ENCODE peak calls at places on chromosomes 12 and 14, in seven cellular contexts. S, R, L, Q, M, G and O are unnamed samples.
A peak's percentile ranks its signal among the peaks of the same experiment; 100 is the strongest.

GRCh38 chr14:62015248-62015647 is 253.0 kb downstream of the SNAPC1 start:
- ATAC-seq in L (no peak), G (no peak), M (no peak), R (no peak), Q (no peak), S (no peak), O (no peak)

GRCh38 chr12:116361404-116362223 is 84.1 kb upstream of the MED13L start:
- ATAC-seq in M (no peak), L (no peak), G (no peak), R (no peak), Q (no peak), S (no peak), O (no peak)

GRCh38 chr14:56992332-56992820 is 182.1 kb upstream of the OTX2 start:
- ATAC-seq in M (no peak), R (no peak), Q (no peak), L (no peak), G (no peak), S (no peak), O (no peak)

GRCh38 chr12:54175130-54175963 is 13.4 kb downstream of the SMUG1 start:
- ATAC-seq in R (peak; percentile 44), L (no peak), S (no peak), G (peak; percentile 82), M (no peak), Q (no peak), O (no peak)

GRCh38 chr12:49888461-49889151 is 15.1 kb downstream of the FAIM2 start:
- ATAC-seq in L (no peak), R (no peak), G (no peak), Q (peak; percentile 37), S (no peak), M (peak; percentile 20), O (no peak)

GRCh38 chr12:52203126-52203921 is 11.5 kb upstream of the KRT80 start:
- ATAC-seq in S (peak; percentile 61), L (no peak), Q (peak; percentile 48), G (no peak), M (peak; percentile 28), R (peak; percentile 61), O (peak; percentile 65)

GRCh38 chr12:6444704-6445688 is at the start of gene CD27:
- ATAC-seq in L (no peak), Q (no peak), R (no peak), M (no peak), G (peak; percentile 34), S (no peak), O (no peak)

GRCh38 chr14:23364604-23365352 is at the start of gene EFS:
- ATAC-seq in R (peak; percentile 49), M (no peak), G (no peak), Q (peak; percentile 0), L (peak; percentile 6), S (no peak), O (peak; percentile 70)

GRCh38 chr14:77630111-77630510 is 13.7 kb upstream of the SPTLC2 start:
- ATAC-seq in G (no peak), L (no peak), R (no peak), M (no peak), S (no peak), Q (no peak), O (no peak)

GRCh38 chr12:104010800-104011199 is 39.2 kb downstream of the GLT8D2 start:
- ATAC-seq in G (no peak), L (no peak), Q (no peak), R (no peak), M (no peak), S (no peak), O (no peak)

GRCh38 chr14:89429206-89430091 is 12.4 kb upstream of the FOXN3 start:
- ATAC-seq in M (no peak), G (no peak), Q (peak; percentile 21), L (peak; percentile 1), R (peak; percentile 43), S (no peak), O (no peak)

GRCh38 chr14:75711134-75711795 is 50.2 kb downstream of the TTLL5 start:
- ATAC-seq in G (no peak), L (no peak), Q (peak; percentile 59), R (peak; percentile 79), M (peak; percentile 67), S (peak; percentile 79), O (peak; percentile 44)

GRCh38 chr12:49010092-49010668 is 8.4 kb downstream of the PRKAG1 start:
- ATAC-seq in S (no peak), M (no peak), G (no peak), Q (no peak), R (peak; percentile 79), L (no peak), O (no peak)

GRCh38 chr14:67345583-67345982 is 14.0 kb downstream of the ATP6V1D start:
- ATAC-seq in M (no peak), S (no peak), Q (no peak), G (no peak), L (no peak), R (no peak), O (no peak)

GRCh38 chr12:124279315-124279714 is 15.6 kb upstream of the RFLNA start:
- ATAC-seq in Q (no peak), S (no peak), G (no peak), L (no peak), R (no peak), M (no peak), O (no peak)

GRCh38 chr14:41606249-41607118 is at the start of gene LRFN5:
- ATAC-seq in Q (peak; percentile 72), L (peak; percentile 42), G (no peak), R (peak; percentile 73), S (peak; percentile 7), M (peak; percentile 78), O (peak; percentile 56)

GRCh38 chr12:114735011-114735410 is 51.0 kb upstream of the TBX3 start:
- ATAC-seq in G (no peak), Q (no peak), S (no peak), L (no peak), R (no peak), M (no peak), O (no peak)

GRCh38 chr14:31930493-31931225 is 146.4 kb upstream of the ARHGAP5 start:
- ATAC-seq in L (no peak), G (no peak), Q (peak; percentile 54), S (no peak), R (no peak), M (peak; percentile 13), O (no peak)

GRCh38 chr12:91601057-91601456 is 418.4 kb upstream of the DCN start:
- ATAC-seq in S (no peak), L (no peak), R (no peak), Q (no peak), G (no peak), M (no peak), O (no peak)

GRCh38 chr12:6807170-6807569 is 14.5 kb upstream of the GPR162 start:
- ATAC-seq in M (no peak), R (no peak), L (peak; percentile 51), Q (no peak), G (no peak), S (no peak), O (no peak)

GRCh38 chr12:46763230-46763629 is 62.6 kb downstream of the SLC38A4 start:
- ATAC-seq in R (no peak), S (no peak), M (no peak), L (no peak), Q (no peak), G (no peak), O (no peak)

GRCh38 chr12:68812553-68813241 is 4.7 kb downstream of the MDM2 start:
- ATAC-seq in R (no peak), S (no peak), Q (no peak), M (no peak), L (no peak), G (no peak), O (no peak)

DNA sequence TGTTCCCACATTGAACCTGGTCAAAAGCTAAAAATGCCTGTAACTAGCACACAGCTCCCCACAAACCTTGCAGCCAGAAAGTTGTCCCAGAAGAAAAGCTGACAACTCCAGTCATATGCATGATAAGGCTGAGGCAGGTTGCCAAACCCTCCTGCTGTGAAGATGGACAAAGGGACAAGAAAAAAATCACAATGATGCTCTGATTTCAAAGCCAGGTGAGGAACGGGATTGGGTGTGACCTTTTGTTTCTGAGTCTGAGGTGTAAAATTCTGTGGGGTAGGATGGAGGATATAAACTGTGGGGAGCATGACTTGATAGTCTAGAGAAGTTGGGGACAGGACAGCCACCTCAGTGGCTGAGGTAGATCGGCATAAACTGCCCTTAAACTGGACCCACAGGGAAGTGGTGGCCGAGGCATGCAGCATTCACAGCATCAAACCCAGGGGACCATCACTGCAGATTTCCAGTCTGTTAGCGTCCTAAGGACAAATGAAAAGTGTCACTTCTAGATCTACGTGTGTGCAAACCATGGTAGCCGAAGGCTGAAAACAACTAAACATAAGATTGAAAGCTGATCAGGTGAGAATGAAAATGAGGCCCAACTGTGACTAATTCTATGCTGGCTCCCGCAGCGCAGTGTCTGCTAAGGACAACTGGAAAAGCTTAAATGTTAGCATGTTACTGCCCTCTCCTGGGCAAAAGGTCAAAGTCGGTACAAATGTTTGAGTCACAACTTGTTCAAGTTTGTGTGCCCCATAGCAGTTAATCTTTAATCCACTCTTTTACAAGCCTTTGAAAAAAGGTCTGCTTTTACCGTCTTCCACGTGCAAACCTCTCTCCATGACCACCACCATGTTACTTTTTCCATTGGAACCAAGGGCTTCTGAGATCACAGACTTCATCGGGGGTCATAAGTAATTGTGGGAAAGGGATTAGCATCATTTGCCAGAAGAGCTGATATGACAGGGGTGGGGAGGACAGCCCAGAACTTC is 39.8 kb downstream of the GRIN2B start:
- ATAC-seq in Q (peak; percentile 83), S (peak; percentile 85), M (peak; percentile 99), R (peak; percentile 99), L (peak; percentile 67), G (peak; percentile 31), O (no peak)
- TF ChIP-seq CTCF in Q (peak; percentile 60), S (peak; percentile 40), M (peak; percentile 82), R (no peak), L (no peak), G (no peak), O (no peak)

GRCh38 chr12:133234971-133235370 is 706 bp downstream of the ANHX start:
- ATAC-seq in R (no peak), M (no peak), G (no peak), L (no peak), S (no peak), Q (no peak), O (no peak)
- TF ChIP-seq CTCF in R (no peak), M (no peak), G (no peak), L (no peak), S (no peak), Q (no peak), O (no peak)

GRCh38 chr12:127450822-127451221 is 816.1 kb upstream of the TMEM132C start:
- ATAC-seq in G (no peak), L (no peak), S (no peak), M (no peak), R (no peak), Q (no peak), O (no peak)
- TF ChIP-seq CTCF in G (no peak), L (peak; percentile 7), S (no peak), M (no peak), R (no peak), Q (no peak), O (no peak)

GRCh38 chr12:55705802-55706402 is 1.8 kb downstream of the ITGA7 start:
- ATAC-seq in S (no peak), R (no peak), Q (peak; percentile 16), M (peak; percentile 48), G (no peak), L (no peak), O (no peak)
- TF ChIP-seq CTCF in S (no peak), R (no peak), Q (peak; percentile 43), M (peak; percentile 64), G (no peak), L (no peak), O (peak; percentile 61)